ENCODE peak calls at places on chromosome 11, in ten cellular contexts. One of them, this sample, is unnamed. For H3K4me1, the result is how much of the 10 kb centered on the place peaks cover.

GRCh38 chr11:17599460-17599925 is 52.4 kb downstream of the OTOG start:
- DNase-seq in neural progenitor cell: no peak
- DNase-seq in ovary: no peak
- DNase-seq in heart left ventricle: no peak
- DNase-seq in cardiac muscle cell: no peak
- DNase-seq in neuronal stem cell: no peak
- DNase-seq in Peyer's patch: peak
- DNase-seq in esophagus squamous epithelium: no peak
- DNase-seq in mesendoderm: no peak
- DNase-seq in GM23338: no peak
- DNase-seq in this sample: peak

GRCh38 chr11:37712246-37712645 is 1114.2 kb upstream of the RAG2 start:
- DNase-seq in esophagus squamous epithelium: no peak
- DNase-seq in cardiac muscle cell: peak
- DNase-seq in neural progenitor cell: peak
- DNase-seq in Peyer's patch: no peak
- DNase-seq in GM23338: peak
- DNase-seq in mesendoderm: peak
- DNase-seq in heart left ventricle: no peak
- DNase-seq in ovary: no peak
- DNase-seq in neuronal stem cell: peak
- DNase-seq in this sample: no peak

GRCh38 chr11:19628018-19628417 is 84.6 kb upstream of the NAV2 start:
- DNase-seq in cardiac muscle cell: no peak
- DNase-seq in esophagus squamous epithelium: no peak
- DNase-seq in heart left ventricle: peak
- DNase-seq in mesendoderm: no peak
- DNase-seq in GM23338: no peak
- DNase-seq in Peyer's patch: peak
- DNase-seq in neuronal stem cell: no peak
- DNase-seq in ovary: peak
- DNase-seq in neural progenitor cell: no peak
- DNase-seq in this sample: no peak

GRCh38 chr11:78688460-78688859 is 113.8 kb upstream of the NARS2 start:
- DNase-seq in ovary: no peak
- DNase-seq in Peyer's patch: no peak
- DNase-seq in esophagus squamous epithelium: no peak
- DNase-seq in neural progenitor cell: no peak
- DNase-seq in neuronal stem cell: no peak
- DNase-seq in mesendoderm: peak
- DNase-seq in cardiac muscle cell: no peak
- DNase-seq in GM23338: peak
- DNase-seq in heart left ventricle: no peak
- DNase-seq in this sample: no peak

GRCh38 chr11:70512716-70513115 is 114.4 kb downstream of the CTTN start:
- DNase-seq in neuronal stem cell: no peak
- DNase-seq in cardiac muscle cell: no peak
- DNase-seq in esophagus squamous epithelium: no peak
- DNase-seq in neural progenitor cell: no peak
- DNase-seq in mesendoderm: no peak
- DNase-seq in GM23338: no peak
- DNase-seq in heart left ventricle: no peak
- DNase-seq in ovary: no peak
- DNase-seq in Peyer's patch: no peak
- DNase-seq in this sample: no peak

GRCh38 chr11:105035262-105035620 is 297 bp upstream of the CASP1 start:
- DNase-seq in heart left ventricle: no peak
- DNase-seq in GM23338: no peak
- DNase-seq in cardiac muscle cell: no peak
- DNase-seq in Peyer's patch: no peak
- DNase-seq in neural progenitor cell: no peak
- DNase-seq in mesendoderm: no peak
- DNase-seq in neuronal stem cell: no peak
- DNase-seq in esophagus squamous epithelium: no peak
- DNase-seq in ovary: no peak
- DNase-seq in this sample: no peak

GRCh38 chr11:80443177-80443576 is 1002.3 kb upstream of the TENM4 start:
- DNase-seq in Peyer's patch: no peak
- DNase-seq in neuronal stem cell: no peak
- DNase-seq in cardiac muscle cell: no peak
- DNase-seq in neural progenitor cell: no peak
- DNase-seq in mesendoderm: no peak
- DNase-seq in ovary: no peak
- DNase-seq in heart left ventricle: no peak
- DNase-seq in GM23338: no peak
- DNase-seq in esophagus squamous epithelium: no peak
- DNase-seq in this sample: no peak

GRCh38 chr11:63602296-63602695 is 11.9 kb downstream of the PLAAT3 start:
- DNase-seq in neural progenitor cell: no peak
- DNase-seq in ovary: no peak
- DNase-seq in mesendoderm: no peak
- DNase-seq in neuronal stem cell: no peak
- DNase-seq in GM23338: no peak
- DNase-seq in heart left ventricle: no peak
- DNase-seq in Peyer's patch: no peak
- DNase-seq in esophagus squamous epithelium: no peak
- DNase-seq in cardiac muscle cell: no peak
- DNase-seq in this sample: no peak

GRCh38 chr11:111606986-111607385 is 4.7 kb downstream of the SIK2 start:
- DNase-seq in neural progenitor cell: no peak
- DNase-seq in cardiac muscle cell: no peak
- DNase-seq in ovary: no peak
- DNase-seq in GM23338: no peak
- DNase-seq in mesendoderm: no peak
- DNase-seq in neuronal stem cell: no peak
- DNase-seq in Peyer's patch: no peak
- DNase-seq in heart left ventricle: no peak
- DNase-seq in esophagus squamous epithelium: no peak
- DNase-seq in this sample: no peak

GRCh38 chr11:12329169-12329568 is 48.2 kb upstream of the PARVA start:
- DNase-seq in neural progenitor cell: no peak
- DNase-seq in mesendoderm: no peak
- DNase-seq in neuronal stem cell: no peak
- DNase-seq in cardiac muscle cell: no peak
- DNase-seq in heart left ventricle: no peak
- DNase-seq in esophagus squamous epithelium: no peak
- DNase-seq in Peyer's patch: no peak
- DNase-seq in ovary: no peak
- DNase-seq in GM23338: no peak
- DNase-seq in this sample: no peak

GRCh38 chr11:27472398-27473016 is at the start of gene LGR4:
- DNase-seq in Peyer's patch: peak
- DNase-seq in esophagus squamous epithelium: peak
- DNase-seq in GM23338: peak
- DNase-seq in heart left ventricle: peak
- DNase-seq in ovary: peak
- DNase-seq in mesendoderm: peak
- DNase-seq in neuronal stem cell: peak
- DNase-seq in neural progenitor cell: peak
- DNase-seq in cardiac muscle cell: peak
- DNase-seq in this sample: peak

GRCh38 chr11:113341388-113342165 is 27.2 kb downstream of the TTC12 start:
- DNase-seq in GM23338: no peak
- DNase-seq in heart left ventricle: no peak
- DNase-seq in esophagus squamous epithelium: no peak
- DNase-seq in cardiac muscle cell: no peak
- DNase-seq in mesendoderm: no peak
- DNase-seq in neural progenitor cell: no peak
- DNase-seq in neuronal stem cell: no peak
- DNase-seq in Peyer's patch: no peak
- DNase-seq in ovary: no peak
- DNase-seq in this sample: no peak

GRCh38 chr11:75406338-75406777 is 7.0 kb downstream of the RPS3 start:
- DNase-seq in GM23338: no peak
- DNase-seq in Peyer's patch: no peak
- DNase-seq in ovary: no peak
- DNase-seq in cardiac muscle cell: no peak
- DNase-seq in mesendoderm: peak
- DNase-seq in neuronal stem cell: no peak
- DNase-seq in neural progenitor cell: no peak
- DNase-seq in esophagus squamous epithelium: no peak
- DNase-seq in heart left ventricle: no peak
- DNase-seq in this sample: no peak

GRCh38 chr11:15145151-15145550 is 30.4 kb downstream of the INSC start:
- DNase-seq in mesendoderm: no peak
- DNase-seq in heart left ventricle: no peak
- DNase-seq in cardiac muscle cell: no peak
- DNase-seq in neural progenitor cell: no peak
- DNase-seq in Peyer's patch: no peak
- DNase-seq in GM23338: no peak
- DNase-seq in ovary: no peak
- DNase-seq in neuronal stem cell: no peak
- DNase-seq in esophagus squamous epithelium: no peak
- DNase-seq in this sample: no peak

GRCh38 chr11:16792426-16792825 is 54.0 kb downstream of the C11orf58 start:
- DNase-seq in heart left ventricle: no peak
- DNase-seq in Peyer's patch: no peak
- DNase-seq in neural progenitor cell: no peak
- DNase-seq in GM23338: no peak
- DNase-seq in esophagus squamous epithelium: no peak
- DNase-seq in mesendoderm: no peak
- DNase-seq in neuronal stem cell: no peak
- DNase-seq in ovary: no peak
- DNase-seq in cardiac muscle cell: no peak
- DNase-seq in this sample: no peak

GRCh38 chr11:122344281-122344680 is 228.3 kb upstream of the BLID start:
- DNase-seq in esophagus squamous epithelium: no peak
- DNase-seq in ovary: no peak
- DNase-seq in heart left ventricle: no peak
- DNase-seq in neuronal stem cell: no peak
- DNase-seq in cardiac muscle cell: no peak
- DNase-seq in neural progenitor cell: no peak
- DNase-seq in Peyer's patch: no peak
- DNase-seq in mesendoderm: no peak
- DNase-seq in GM23338: no peak
- DNase-seq in this sample: no peak

GRCh38 chr11:36231300-36231699 is 57.9 kb downstream of the COMMD9 start:
- DNase-seq in mesendoderm: no peak
- DNase-seq in cardiac muscle cell: no peak
- DNase-seq in GM23338: no peak
- DNase-seq in neuronal stem cell: no peak
- DNase-seq in ovary: no peak
- DNase-seq in neural progenitor cell: no peak
- DNase-seq in heart left ventricle: no peak
- DNase-seq in esophagus squamous epithelium: no peak
- DNase-seq in Peyer's patch: no peak
- DNase-seq in this sample: no peak

GRCh38 chr11:26891501-26891900 is 102.4 kb upstream of the FIBIN start:
- DNase-seq in ovary: no peak
- DNase-seq in Peyer's patch: no peak
- DNase-seq in neural progenitor cell: no peak
- DNase-seq in heart left ventricle: no peak
- DNase-seq in esophagus squamous epithelium: no peak
- DNase-seq in cardiac muscle cell: no peak
- DNase-seq in GM23338: no peak
- DNase-seq in mesendoderm: no peak
- DNase-seq in neuronal stem cell: no peak
- DNase-seq in this sample: no peak

GRCh38 chr11:86145439-86146156 is 76.7 kb upstream of the PICALM start:
- DNase-seq in GM23338: no peak
- DNase-seq in mesendoderm: no peak
- DNase-seq in neural progenitor cell: no peak
- DNase-seq in esophagus squamous epithelium: no peak
- DNase-seq in cardiac muscle cell: no peak
- DNase-seq in ovary: no peak
- DNase-seq in neuronal stem cell: no peak
- DNase-seq in heart left ventricle: no peak
- DNase-seq in Peyer's patch: no peak
- DNase-seq in this sample: no peak
- H3K27ac ChIP-seq in GM23338: no peak
- H3K27ac ChIP-seq in mesendoderm: no peak
- H3K27ac ChIP-seq in neural progenitor cell: no peak
- H3K27ac ChIP-seq in esophagus squamous epithelium: no peak
- H3K27ac ChIP-seq in cardiac muscle cell: no peak
- H3K27ac ChIP-seq in ovary: no peak
- H3K27ac ChIP-seq in neuronal stem cell: no peak
- H3K27ac ChIP-seq in heart left ventricle: no peak
- H3K27ac ChIP-seq in Peyer's patch: no peak
- H3K27ac ChIP-seq in this sample: no peak

GRCh38 chr11:118318112-118319030 is 13.8 kb downstream of the CD3E start:
- DNase-seq in heart left ventricle: no peak
- DNase-seq in neuronal stem cell: no peak
- DNase-seq in Peyer's patch: no peak
- DNase-seq in ovary: no peak
- DNase-seq in mesendoderm: no peak
- DNase-seq in esophagus squamous epithelium: no peak
- DNase-seq in GM23338: no peak
- DNase-seq in neural progenitor cell: no peak
- DNase-seq in cardiac muscle cell: no peak
- DNase-seq in this sample: no peak
- H3K4me1 ChIP-seq in heart left ventricle: under half
- H3K4me1 ChIP-seq in neuronal stem cell: under half
- H3K4me1 ChIP-seq in Peyer's patch: under half
- H3K4me1 ChIP-seq in ovary: under half
- H3K4me1 ChIP-seq in mesendoderm: under half
- H3K4me1 ChIP-seq in esophagus squamous epithelium: under half
- H3K4me1 ChIP-seq in GM23338: under half
- H3K4me1 ChIP-seq in neural progenitor cell: under half
- H3K4me1 ChIP-seq in cardiac muscle cell: under half
- H3K4me1 ChIP-seq in this sample: under half

GRCh38 chr11:66325140-66325754 is 8.4 kb upstream of the CD248 start:
- DNase-seq in cardiac muscle cell: no peak
- DNase-seq in ovary: no peak
- DNase-seq in neural progenitor cell: no peak
- DNase-seq in neuronal stem cell: no peak
- DNase-seq in heart left ventricle: no peak
- DNase-seq in esophagus squamous epithelium: no peak
- DNase-seq in mesendoderm: no peak
- DNase-seq in Peyer's patch: no peak
- DNase-seq in GM23338: no peak
- DNase-seq in this sample: no peak
- H3K27ac ChIP-seq in cardiac muscle cell: no peak
- H3K27ac ChIP-seq in ovary: no peak
- H3K27ac ChIP-seq in neural progenitor cell: no peak
- H3K27ac ChIP-seq in neuronal stem cell: no peak
- H3K27ac ChIP-seq in heart left ventricle: peak
- H3K27ac ChIP-seq in esophagus squamous epithelium: peak
- H3K27ac ChIP-seq in mesendoderm: no peak
- H3K27ac ChIP-seq in Peyer's patch: no peak
- H3K27ac ChIP-seq in GM23338: no peak
- H3K27ac ChIP-seq in this sample: no peak

DNA sequence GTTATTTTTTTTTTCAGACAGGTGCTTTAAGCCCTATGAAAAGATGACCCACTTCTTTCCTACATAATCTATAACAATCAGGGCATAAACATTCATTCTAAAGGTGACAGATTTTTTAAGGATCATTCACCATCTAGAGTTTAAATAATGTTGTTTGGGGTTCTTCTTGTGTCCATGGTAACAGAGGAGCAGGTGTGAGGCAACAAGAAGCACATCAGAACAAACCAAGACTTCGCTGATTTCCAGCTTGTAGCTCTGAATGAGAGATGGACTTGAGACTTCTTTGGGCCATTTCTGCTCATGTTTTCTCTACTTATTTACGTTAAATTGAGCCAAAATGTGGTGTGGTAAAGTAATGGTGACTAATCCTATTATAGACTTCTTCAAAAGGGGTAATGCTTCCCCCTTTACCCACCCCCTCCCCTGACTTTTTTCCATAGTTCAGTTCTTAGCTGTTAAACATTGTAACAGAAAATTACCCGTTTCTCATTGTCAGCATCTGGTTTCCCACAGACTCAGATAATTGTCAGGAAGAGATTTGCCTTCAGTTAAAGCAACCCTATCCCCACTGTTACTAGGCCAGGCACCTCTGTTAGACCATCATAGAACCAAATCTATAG is 65.2 kb downstream of the CSTPP1 start:
- DNase-seq in GM23338: peak
- DNase-seq in neuronal stem cell: no peak
- DNase-seq in cardiac muscle cell: no peak
- DNase-seq in mesendoderm: peak
- DNase-seq in neural progenitor cell: peak
- DNase-seq in heart left ventricle: no peak
- DNase-seq in esophagus squamous epithelium: no peak
- DNase-seq in ovary: no peak
- DNase-seq in Peyer's patch: no peak
- DNase-seq in this sample: no peak
- H3K4me1 ChIP-seq in GM23338: under half
- H3K4me1 ChIP-seq in neuronal stem cell: under half
- H3K4me1 ChIP-seq in cardiac muscle cell: under half
- H3K4me1 ChIP-seq in mesendoderm: under half
- H3K4me1 ChIP-seq in neural progenitor cell: under half
- H3K4me1 ChIP-seq in heart left ventricle: under half
- H3K4me1 ChIP-seq in esophagus squamous epithelium: under half
- H3K4me1 ChIP-seq in ovary: under half
- H3K4me1 ChIP-seq in Peyer's patch: under half
- H3K4me1 ChIP-seq in this sample: under half